ENCODE peak calls at places on chromosomes 6 and 20, in four cellular contexts. One of them, this sample, is unnamed.

GRCh38 chr6:142809947-142810346 is 135.0 kb downstream of the HIVEP2 start:
- DNase-seq in transverse colon: no peak
- DNase-seq in ovary: no peak
- DNase-seq in lower leg skin: no peak
- DNase-seq in this sample: no peak

GRCh38 chr6:84633771-84634170 is 130.6 kb downstream of the TBX18 start:
- DNase-seq in transverse colon: no peak
- DNase-seq in ovary: no peak
- DNase-seq in lower leg skin: no peak
- DNase-seq in this sample: no peak

GRCh38 chr20:6122111-6122872 is 538 bp downstream of the FERMT1 start:
- DNase-seq in transverse colon: peak
- DNase-seq in ovary: peak
- DNase-seq in lower leg skin: peak
- DNase-seq in this sample: no peak

GRCh38 chr20:31602779-31603441 is 2.2 kb upstream of the ID1 start:
- DNase-seq in transverse colon: peak
- DNase-seq in ovary: no peak
- DNase-seq in lower leg skin: no peak
- DNase-seq in this sample: no peak

GRCh38 chr20:62984666-62985065 is 22.1 kb downstream of the BHLHE23 start:
- DNase-seq in transverse colon: no peak
- DNase-seq in ovary: no peak
- DNase-seq in lower leg skin: no peak
- DNase-seq in this sample: peak

GRCh38 chr6:3026811-3027626 is 27.3 kb downstream of the NQO2 start:
- DNase-seq in transverse colon: peak
- DNase-seq in ovary: no peak
- DNase-seq in lower leg skin: no peak
- DNase-seq in this sample: no peak

GRCh38 chr20:38583306-38583705 is 2.3 kb downstream of the ADIG start:
- DNase-seq in transverse colon: no peak
- DNase-seq in ovary: no peak
- DNase-seq in lower leg skin: no peak
- DNase-seq in this sample: no peak

GRCh38 chr6:97591955-97592354 is 308.9 kb upstream of the MMS22L start:
- DNase-seq in transverse colon: no peak
- DNase-seq in ovary: no peak
- DNase-seq in lower leg skin: no peak
- DNase-seq in this sample: no peak

GRCh38 chr6:56101141-56101553 is 146.2 kb downstream of the COL21A1 start:
- DNase-seq in transverse colon: no peak
- DNase-seq in ovary: no peak
- DNase-seq in lower leg skin: no peak
- DNase-seq in this sample: no peak

GRCh38 chr6:63804381-63804956 is 168.9 kb downstream of the PHF3 start:
- DNase-seq in transverse colon: no peak
- DNase-seq in ovary: no peak
- DNase-seq in lower leg skin: no peak
- DNase-seq in this sample: no peak

GRCh38 chr6:81696505-81696904 is 56.0 kb downstream of the TENT5A start:
- DNase-seq in transverse colon: no peak
- DNase-seq in ovary: no peak
- DNase-seq in lower leg skin: no peak
- DNase-seq in this sample: no peak

GRCh38 chr6:6816716-6817115 is 228.2 kb downstream of the LY86 start:
- DNase-seq in transverse colon: no peak
- DNase-seq in ovary: no peak
- DNase-seq in lower leg skin: no peak
- DNase-seq in this sample: no peak

GRCh38 chr20:38866265-38867061 is 59.8 kb upstream of the FAM83D start:
- DNase-seq in transverse colon: no peak
- DNase-seq in ovary: no peak
- DNase-seq in lower leg skin: no peak
- DNase-seq in this sample: no peak

GRCh38 chr6:81683928-81684327 is 68.6 kb downstream of the TENT5A start:
- DNase-seq in transverse colon: no peak
- DNase-seq in ovary: no peak
- DNase-seq in lower leg skin: no peak
- DNase-seq in this sample: no peak

GRCh38 chr20:44295995-44296394 is 15.0 kb downstream of the FITM2 start:
- DNase-seq in transverse colon: no peak
- DNase-seq in ovary: no peak
- DNase-seq in lower leg skin: no peak
- DNase-seq in this sample: peak

GRCh38 chr20:50052952-50053789 is 59.8 kb downstream of the UBE2V1 start:
- DNase-seq in transverse colon: no peak
- DNase-seq in ovary: peak
- DNase-seq in lower leg skin: no peak
- DNase-seq in this sample: no peak

GRCh38 chr20:24994470-24995368 is 2.2 kb upstream of the APMAP start:
- DNase-seq in transverse colon: peak
- DNase-seq in ovary: peak
- DNase-seq in lower leg skin: peak
- DNase-seq in this sample: peak

GRCh38 chr6:33749401-33749800 is 2.7 kb upstream of the IP6K3 start:
- DNase-seq in transverse colon: no peak
- DNase-seq in ovary: no peak
- DNase-seq in lower leg skin: no peak
- DNase-seq in this sample: no peak

GRCh38 chr20:58749098-58749766 is 56.6 kb downstream of the NPEPL1 start:
- DNase-seq in transverse colon: no peak
- DNase-seq in ovary: no peak
- DNase-seq in lower leg skin: no peak
- DNase-seq in this sample: no peak

GRCh38 chr6:105429676-105430075 is 26.8 kb upstream of the PREP start:
- DNase-seq in transverse colon: no peak
- DNase-seq in ovary: no peak
- DNase-seq in lower leg skin: no peak
- DNase-seq in this sample: no peak

GRCh38 chr6:105433723-105434122 is 30.8 kb upstream of the PREP start:
- DNase-seq in transverse colon: no peak
- DNase-seq in ovary: no peak
- DNase-seq in lower leg skin: no peak
- DNase-seq in this sample: no peak

GRCh38 chr6:105430685-105431084 is 27.8 kb upstream of the PREP start:
- DNase-seq in transverse colon: no peak
- DNase-seq in ovary: no peak
- DNase-seq in lower leg skin: no peak
- DNase-seq in this sample: no peak

GRCh38 chr6:105432797-105433196 is 29.9 kb upstream of the PREP start:
- DNase-seq in transverse colon: no peak
- DNase-seq in ovary: no peak
- DNase-seq in lower leg skin: no peak
- DNase-seq in this sample: no peak

DNA sequence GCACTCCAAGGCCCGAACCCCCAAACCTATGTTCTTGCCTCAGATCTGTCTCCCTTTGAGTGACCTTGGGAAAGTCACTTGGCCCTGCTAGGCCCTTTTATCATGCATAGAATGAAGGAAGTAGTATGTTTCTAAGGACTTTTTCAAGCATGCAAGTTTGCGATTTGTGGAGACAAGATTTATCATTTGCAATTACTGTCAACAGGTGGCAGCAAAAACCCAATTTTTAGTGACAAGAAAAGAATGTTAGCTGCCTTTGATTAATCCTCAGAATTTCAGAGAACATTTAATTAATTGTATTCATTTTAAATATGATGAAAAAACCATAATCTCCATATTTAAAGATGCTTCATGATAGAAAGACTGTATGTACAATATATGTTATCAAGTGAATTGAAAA is 28.3 kb upstream of the PREP start:
- DNase-seq in transverse colon: no peak
- DNase-seq in ovary: no peak
- DNase-seq in lower leg skin: no peak
- DNase-seq in this sample: no peak
- TF ChIP-seq CTCF in transverse colon: peak
- TF ChIP-seq CTCF in ovary: no peak
- TF ChIP-seq CTCF in lower leg skin: no peak
- TF ChIP-seq CTCF in this sample: no peak

DNA sequence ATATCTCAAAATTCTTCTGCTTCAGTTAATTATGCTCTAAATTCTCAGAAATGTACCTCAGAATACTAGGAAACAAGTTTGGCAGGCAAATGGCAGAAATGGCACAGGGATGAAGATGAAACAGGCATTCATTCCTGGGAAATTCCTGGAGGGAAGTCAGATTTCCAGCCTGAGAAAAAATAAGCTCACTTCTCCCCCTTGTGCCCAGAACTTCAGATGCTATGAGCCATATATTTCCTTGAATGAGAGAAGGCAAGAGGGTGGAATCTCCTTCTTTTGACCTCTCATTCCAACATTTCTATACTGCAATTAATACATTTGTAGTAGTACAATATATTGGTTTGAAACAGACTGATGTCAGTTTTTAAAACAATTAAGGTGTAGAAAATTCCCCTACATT is 22.8 kb downstream of the RGS17 start:
- DNase-seq in transverse colon: no peak
- DNase-seq in ovary: no peak
- DNase-seq in lower leg skin: no peak
- DNase-seq in this sample: no peak
- TF ChIP-seq CTCF in transverse colon: no peak
- TF ChIP-seq CTCF in ovary: no peak
- TF ChIP-seq CTCF in lower leg skin: no peak
- TF ChIP-seq CTCF in this sample: no peak

DNA sequence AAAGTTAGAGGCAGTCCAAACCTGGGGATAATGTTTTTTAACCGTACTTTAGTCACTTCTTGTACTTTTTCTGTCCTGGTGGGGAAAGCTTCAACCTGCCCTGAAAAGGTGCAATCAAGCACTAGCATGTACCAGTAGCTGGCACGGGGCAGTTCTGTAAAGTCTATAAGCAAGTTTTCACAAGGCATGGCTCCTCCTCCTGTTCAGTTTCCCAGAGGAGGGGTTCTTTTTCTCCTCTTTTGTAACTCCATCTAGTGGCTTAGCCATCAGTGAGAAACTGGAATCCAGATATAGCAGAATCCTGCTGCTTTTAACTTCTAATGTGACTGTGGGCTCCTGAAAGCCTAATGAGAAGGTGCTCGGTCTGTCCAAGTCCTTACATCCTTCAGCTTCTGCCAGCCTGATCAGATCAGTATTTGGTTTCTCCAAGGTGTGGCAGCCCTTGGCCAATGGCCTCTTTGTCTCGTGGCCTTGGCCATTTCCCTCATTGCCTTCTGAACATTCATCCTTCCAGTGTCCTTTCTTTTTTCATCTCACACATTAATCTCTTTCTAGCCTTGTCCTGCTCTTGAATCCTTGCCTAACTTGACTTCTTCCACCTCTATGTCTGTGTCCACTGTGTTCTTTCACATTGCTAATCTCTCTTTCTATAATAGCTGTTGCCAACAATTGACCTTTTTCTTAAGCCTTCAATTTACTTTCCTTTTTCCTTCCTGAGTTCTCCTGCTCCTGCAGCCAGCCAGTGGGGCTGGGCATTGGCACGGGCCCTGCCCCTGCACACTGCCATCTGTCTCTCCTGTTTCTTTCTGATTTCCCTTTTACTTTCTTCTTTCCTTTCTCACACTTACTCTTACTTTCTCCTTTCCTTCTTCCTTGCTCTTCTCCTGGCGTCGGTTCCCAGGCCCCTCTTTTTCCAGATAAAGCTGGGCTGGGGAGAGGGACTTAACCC is 222.0 kb upstream of the SYNCRIP start:
- DNase-seq in transverse colon: no peak
- DNase-seq in ovary: no peak
- DNase-seq in lower leg skin: no peak
- DNase-seq in this sample: no peak
- TF ChIP-seq CTCF in transverse colon: no peak
- TF ChIP-seq CTCF in ovary: no peak
- TF ChIP-seq CTCF in lower leg skin: no peak
- TF ChIP-seq CTCF in this sample: no peak

DNA sequence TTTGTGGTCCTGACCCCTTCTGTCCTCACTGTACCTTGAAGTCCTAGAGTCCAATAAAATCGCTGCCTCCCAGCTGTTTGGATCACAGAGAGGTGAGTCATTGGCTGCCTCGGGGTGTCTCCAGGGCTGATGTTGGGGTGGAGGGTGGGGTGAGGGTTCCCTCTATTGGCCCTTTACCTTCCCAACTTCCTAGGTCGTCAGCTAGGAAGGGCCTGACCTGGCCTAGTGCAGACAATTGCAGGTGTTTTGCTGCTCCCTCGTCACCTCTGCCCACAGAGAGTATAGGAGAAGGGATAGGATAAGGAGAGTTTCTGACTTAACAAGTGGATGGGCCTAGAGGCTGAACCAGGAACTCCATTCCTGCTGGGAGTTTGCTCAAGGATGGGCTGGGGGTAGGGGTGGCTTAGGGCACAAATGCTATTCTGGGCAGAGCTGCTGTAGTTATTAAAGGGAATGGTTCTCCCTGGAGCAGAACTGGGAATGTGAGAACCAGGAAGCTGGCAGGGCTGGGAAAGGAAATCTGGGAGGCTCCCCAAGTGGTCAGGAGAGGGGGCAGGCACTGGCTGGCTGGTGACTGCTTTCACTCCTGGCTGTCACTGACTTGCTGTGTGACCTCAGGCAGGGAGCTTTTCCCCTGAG is 1.4 kb downstream of the TP53INP2 start:
- DNase-seq in transverse colon: peak
- DNase-seq in ovary: peak
- DNase-seq in lower leg skin: peak
- DNase-seq in this sample: no peak
- TF ChIP-seq CTCF in transverse colon: peak
- TF ChIP-seq CTCF in ovary: no peak
- TF ChIP-seq CTCF in lower leg skin: no peak
- TF ChIP-seq CTCF in this sample: peak

GRCh38 chr6:22025468-22026159 is 271.2 kb downstream of the PRL start:
- DNase-seq in transverse colon: no peak
- DNase-seq in ovary: peak
- DNase-seq in lower leg skin: no peak
- DNase-seq in this sample: peak
- TF ChIP-seq CTCF in transverse colon: no peak
- TF ChIP-seq CTCF in ovary: no peak
- TF ChIP-seq CTCF in lower leg skin: no peak
- TF ChIP-seq CTCF in this sample: no peak

DNA sequence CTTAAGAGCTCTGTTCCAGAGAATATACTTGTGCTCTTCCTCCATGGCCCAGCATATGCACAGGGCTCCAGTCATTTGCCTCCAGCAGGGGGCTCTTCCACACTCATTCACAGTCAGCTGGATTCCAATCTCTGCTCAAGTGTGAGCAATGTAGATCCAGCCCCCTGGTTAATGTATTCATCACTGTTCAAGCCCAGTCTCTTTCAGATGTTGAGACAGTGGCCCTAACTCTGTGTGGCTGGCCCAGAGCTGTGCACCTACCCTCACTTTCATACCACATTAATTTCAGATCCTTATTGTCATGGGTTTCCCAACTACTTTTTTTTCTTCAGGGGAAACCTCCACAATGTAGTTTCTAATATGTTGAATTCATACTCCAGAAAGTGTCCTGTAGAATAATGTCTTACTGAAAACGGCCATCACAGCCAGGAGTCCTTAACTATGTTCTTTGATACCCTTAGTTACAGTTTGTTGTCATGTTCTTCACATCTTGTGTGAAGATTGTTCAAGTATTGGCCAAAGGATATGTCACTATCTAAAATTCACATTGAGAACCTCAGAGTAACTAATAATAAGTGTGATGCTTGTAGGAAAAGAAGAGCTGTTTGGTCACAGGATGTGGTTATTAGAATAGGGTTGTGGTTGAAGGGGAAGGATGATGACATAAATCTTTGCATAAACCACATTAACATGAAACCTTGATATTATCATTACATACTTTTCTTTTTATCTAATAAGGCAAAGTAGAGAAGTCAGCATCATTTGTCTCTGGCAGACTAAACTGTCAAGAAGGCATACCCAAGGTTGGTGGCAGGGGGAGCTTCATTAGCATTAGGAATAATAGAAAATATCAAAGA is 14.4 kb upstream of the HLA-DQA1 start:
- DNase-seq in transverse colon: no peak
- DNase-seq in ovary: no peak
- DNase-seq in lower leg skin: no peak
- DNase-seq in this sample: no peak
- TF ChIP-seq CTCF in transverse colon: peak
- TF ChIP-seq CTCF in ovary: no peak
- TF ChIP-seq CTCF in lower leg skin: no peak
- TF ChIP-seq CTCF in this sample: no peak